ENCODE peak calls at places on chromosome 3, in five cellular contexts. One of them, this sample, is unnamed.
A peak's percentile ranks its signal among the peaks of the same experiment; 100 is the strongest.

GRCh38 chr3:56795097-56795806 is 6.5 kb downstream of the ARHGEF3 start:
- DNase-seq in upper lobe of left lung: no peak
- DNase-seq in adrenal gland: peak; percentile 59
- DNase-seq in endothelial cell of umbilical vein: peak; percentile 71
- DNase-seq in A673: no peak
- DNase-seq in this sample: no peak

GRCh38 chr3:13535526-13535875 is 13.4 kb upstream of the FBLN2 start:
- DNase-seq in upper lobe of left lung: no peak
- DNase-seq in endothelial cell of umbilical vein: no peak
- DNase-seq in adrenal gland: no peak
- DNase-seq in A673: no peak
- DNase-seq in this sample: no peak

GRCh38 chr3:181265750-181266333 is 276.3 kb upstream of the DNAJC19 start:
- DNase-seq in upper lobe of left lung: no peak
- DNase-seq in endothelial cell of umbilical vein: peak; percentile 6
- DNase-seq in A673: no peak
- DNase-seq in adrenal gland: no peak
- DNase-seq in this sample: no peak

GRCh38 chr3:126113733-126114132 is 29.8 kb upstream of the SLC41A3 start:
- DNase-seq in upper lobe of left lung: no peak
- DNase-seq in adrenal gland: peak; percentile 9
- DNase-seq in endothelial cell of umbilical vein: no peak
- DNase-seq in A673: no peak
- DNase-seq in this sample: no peak

GRCh38 chr3:134665243-134665642 is 14.4 kb upstream of the KY start:
- DNase-seq in A673: no peak
- DNase-seq in endothelial cell of umbilical vein: no peak
- DNase-seq in adrenal gland: no peak
- DNase-seq in upper lobe of left lung: peak; percentile 42
- DNase-seq in this sample: no peak

GRCh38 chr3:102896851-102897621 is 462.2 kb downstream of the ZPLD1 start:
- DNase-seq in endothelial cell of umbilical vein: no peak
- DNase-seq in upper lobe of left lung: no peak
- DNase-seq in adrenal gland: no peak
- DNase-seq in A673: no peak
- DNase-seq in this sample: no peak

GRCh38 chr3:18843188-18843587 is 305.1 kb upstream of the KCNH8 start:
- DNase-seq in A673: no peak
- DNase-seq in adrenal gland: no peak
- DNase-seq in endothelial cell of umbilical vein: no peak
- DNase-seq in upper lobe of left lung: no peak
- DNase-seq in this sample: no peak

GRCh38 chr3:122013448-122013925 is 8.6 kb downstream of the ILDR1 start:
- DNase-seq in A673: no peak
- DNase-seq in adrenal gland: no peak
- DNase-seq in endothelial cell of umbilical vein: no peak
- DNase-seq in upper lobe of left lung: no peak
- DNase-seq in this sample: no peak

GRCh38 chr3:27431116-27431515 is 53.1 kb downstream of the SLC4A7 start:
- DNase-seq in endothelial cell of umbilical vein: peak; percentile 96
- DNase-seq in adrenal gland: peak; percentile 30
- DNase-seq in A673: peak; percentile 35
- DNase-seq in upper lobe of left lung: no peak
- DNase-seq in this sample: no peak

GRCh38 chr3:141360888-141361598 is 7.3 kb upstream of the ZBTB38 start:
- DNase-seq in adrenal gland: peak; percentile 31
- DNase-seq in upper lobe of left lung: no peak
- DNase-seq in endothelial cell of umbilical vein: peak; percentile 92
- DNase-seq in A673: peak; percentile 76
- DNase-seq in this sample: no peak

GRCh38 chr3:6921876-6922275 is 61.0 kb downstream of the GRM7 start:
- DNase-seq in adrenal gland: no peak
- DNase-seq in upper lobe of left lung: no peak
- DNase-seq in A673: no peak
- DNase-seq in endothelial cell of umbilical vein: no peak
- DNase-seq in this sample: no peak

GRCh38 chr3:194098036-194098871 is 37.7 kb upstream of the HES1 start:
- DNase-seq in endothelial cell of umbilical vein: no peak
- DNase-seq in A673: no peak
- DNase-seq in adrenal gland: no peak
- DNase-seq in upper lobe of left lung: no peak
- DNase-seq in this sample: no peak

GRCh38 chr3:159429702-159430101 is 558.9 kb upstream of the IL12A start:
- DNase-seq in upper lobe of left lung: no peak
- DNase-seq in A673: no peak
- DNase-seq in adrenal gland: no peak
- DNase-seq in endothelial cell of umbilical vein: no peak
- DNase-seq in this sample: no peak

GRCh38 chr3:194112120-194113106 is 23.5 kb upstream of the HES1 start:
- DNase-seq in endothelial cell of umbilical vein: no peak
- DNase-seq in adrenal gland: no peak
- DNase-seq in A673: no peak
- DNase-seq in upper lobe of left lung: no peak
- DNase-seq in this sample: no peak

GRCh38 chr3:49414753-49415152 is 2.5 kb downstream of the TCTA start:
- DNase-seq in adrenal gland: no peak
- DNase-seq in endothelial cell of umbilical vein: no peak
- DNase-seq in upper lobe of left lung: no peak
- DNase-seq in A673: no peak
- DNase-seq in this sample: no peak

DNA sequence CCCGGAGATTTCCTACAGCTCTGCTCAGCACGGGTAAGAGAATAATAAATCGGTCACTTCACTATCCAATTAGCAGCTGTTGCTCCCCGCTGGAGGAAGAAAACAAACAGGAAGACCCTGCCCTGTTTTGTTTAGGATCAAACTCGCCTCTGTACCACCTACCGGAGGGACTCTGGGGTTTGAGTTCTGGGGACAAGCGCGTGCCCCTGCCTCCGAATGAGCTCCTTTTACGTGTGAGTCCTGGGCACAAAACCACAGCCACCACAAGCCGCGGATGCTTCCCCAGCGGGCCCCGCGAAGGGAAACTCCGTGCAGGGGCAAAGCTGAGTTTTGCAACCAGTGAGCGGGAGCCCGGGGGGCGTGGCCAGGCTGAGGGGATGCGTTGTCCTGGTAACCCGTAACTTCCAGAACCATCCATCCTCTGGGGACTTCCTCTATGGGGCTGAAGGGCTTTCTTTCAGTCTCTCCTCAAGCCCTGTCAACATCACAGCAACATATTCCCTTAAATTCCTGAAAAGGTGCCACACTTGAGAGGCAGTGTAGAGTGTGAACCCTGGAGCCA is 315.8 kb upstream of the PROK2 start:
- DNase-seq in adrenal gland: peak; percentile 73
- DNase-seq in A673: peak; percentile 59
- DNase-seq in upper lobe of left lung: peak; percentile 94
- DNase-seq in endothelial cell of umbilical vein: no peak
- DNase-seq in this sample: peak; percentile 72
- H3K4me3 ChIP-seq in adrenal gland: no peak overlapping the region
- H3K4me3 ChIP-seq in A673: peak overlapping the region; percentile 32
- H3K4me3 ChIP-seq in upper lobe of left lung: peak overlapping the region; percentile 29
- H3K4me3 ChIP-seq in endothelial cell of umbilical vein: no peak overlapping the region
- H3K4me3 ChIP-seq in this sample: peak overlapping the region; percentile 64

DNA sequence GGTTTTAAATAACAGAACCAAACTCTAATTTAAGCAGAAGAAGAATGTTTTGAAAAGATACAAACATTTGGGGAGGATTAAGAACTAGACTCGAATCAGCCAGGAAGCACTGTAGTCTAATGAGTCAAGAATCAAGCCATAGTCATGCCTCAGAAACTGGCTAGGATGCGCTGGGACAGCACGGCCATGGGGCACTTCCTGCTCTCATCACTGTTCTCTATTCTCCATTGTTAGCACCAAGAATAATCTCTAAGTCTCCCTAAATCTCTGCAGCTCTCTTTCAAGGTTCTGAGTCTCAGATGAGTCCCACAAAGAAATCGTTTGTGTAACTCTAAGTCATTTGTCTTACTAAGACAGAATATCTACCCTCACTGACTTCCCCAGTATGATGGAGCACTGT is 399.0 kb upstream of the KCNMB2 start:
- DNase-seq in adrenal gland: no peak
- DNase-seq in A673: no peak
- DNase-seq in endothelial cell of umbilical vein: no peak
- DNase-seq in upper lobe of left lung: no peak
- DNase-seq in this sample: no peak
- H3K36me3 ChIP-seq in adrenal gland: no peaks in the 10 kb centered on the region
- H3K36me3 ChIP-seq in A673: no peaks in the 10 kb centered on the region
- H3K36me3 ChIP-seq in endothelial cell of umbilical vein: no peaks in the 10 kb centered on the region
- H3K36me3 ChIP-seq in upper lobe of left lung: no peaks in the 10 kb centered on the region
- H3K36me3 ChIP-seq in this sample: no peaks in the 10 kb centered on the region

GRCh38 chr3:2847062-2847841 is 262.9 kb downstream of the IL5RA start:
- DNase-seq in A673: no peak
- DNase-seq in upper lobe of left lung: no peak
- DNase-seq in endothelial cell of umbilical vein: no peak
- DNase-seq in adrenal gland: no peak
- DNase-seq in this sample: no peak
- H3K4me1 ChIP-seq in A673: no peaks in the 10 kb centered on the region
- H3K4me1 ChIP-seq in upper lobe of left lung: no peaks in the 10 kb centered on the region
- H3K4me1 ChIP-seq in endothelial cell of umbilical vein: no peaks in the 10 kb centered on the region
- H3K4me1 ChIP-seq in adrenal gland: no peaks in the 10 kb centered on the region
- H3K4me1 ChIP-seq in this sample: no peaks in the 10 kb centered on the region

GRCh38 chr3:158103956-158104338 is 2.3 kb downstream of the SHOX2 start:
- DNase-seq in upper lobe of left lung: peak; percentile 43
- DNase-seq in A673: no peak
- DNase-seq in adrenal gland: no peak
- DNase-seq in endothelial cell of umbilical vein: no peak
- DNase-seq in this sample: no peak

GRCh38 chr3:158102219-158102612 is 4.0 kb downstream of the SHOX2 start:
- DNase-seq in upper lobe of left lung: no peak
- DNase-seq in adrenal gland: no peak
- DNase-seq in A673: no peak
- DNase-seq in endothelial cell of umbilical vein: no peak
- DNase-seq in this sample: no peak

GRCh38 chr3:158102660-158103085 is 3.5 kb downstream of the SHOX2 start:
- DNase-seq in A673: no peak
- DNase-seq in endothelial cell of umbilical vein: no peak
- DNase-seq in upper lobe of left lung: peak; percentile 43
- DNase-seq in adrenal gland: no peak
- DNase-seq in this sample: no peak

GRCh38 chr3:158104346-158105020 is 1.7 kb downstream of the SHOX2 start:
- DNase-seq in A673: no peak
- DNase-seq in endothelial cell of umbilical vein: no peak
- DNase-seq in upper lobe of left lung: no peak
- DNase-seq in adrenal gland: no peak
- DNase-seq in this sample: no peak

DNA sequence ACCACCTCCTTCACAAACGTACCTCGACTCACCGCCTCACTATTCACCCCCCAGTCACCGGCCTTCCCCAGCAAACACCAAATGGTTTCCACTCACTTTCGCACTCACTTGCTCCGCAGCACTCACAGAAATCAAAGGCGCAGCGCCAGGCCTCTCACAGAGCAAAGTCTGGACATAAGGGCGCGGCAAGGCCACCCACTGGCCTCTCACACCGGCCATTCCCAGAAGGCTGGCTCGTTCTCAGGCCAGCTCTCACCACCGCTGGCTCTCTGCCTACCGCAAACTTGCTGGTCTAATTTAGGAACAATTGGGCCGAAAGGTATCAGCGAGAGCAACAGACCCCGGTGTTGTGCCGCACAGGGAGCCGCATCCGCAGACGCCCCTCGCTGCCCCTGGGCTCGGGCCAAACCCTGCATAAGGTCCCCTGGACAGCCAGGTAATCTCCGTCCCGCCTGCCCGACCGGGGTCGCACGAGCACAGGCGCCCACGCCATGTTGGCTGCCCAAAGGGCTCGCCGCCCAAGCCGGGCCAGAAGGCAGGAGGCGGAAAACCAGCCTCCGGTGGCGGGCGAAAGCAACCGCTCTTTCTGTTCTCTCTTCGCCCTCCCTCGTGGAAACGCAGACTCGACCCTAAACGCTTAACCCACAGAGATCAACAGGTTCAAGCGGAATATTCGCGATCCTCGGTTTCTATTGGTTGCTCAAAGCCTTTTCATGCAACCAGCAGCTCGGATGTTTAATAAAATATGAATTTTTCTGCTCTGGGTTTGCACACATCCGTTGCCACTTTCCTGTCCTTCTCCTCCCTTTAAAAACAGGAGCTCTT is 2.9 kb downstream of the SHOX2 start:
- DNase-seq in A673: no peak
- DNase-seq in upper lobe of left lung: peak; percentile 71
- DNase-seq in endothelial cell of umbilical vein: no peak
- DNase-seq in adrenal gland: no peak
- DNase-seq in this sample: no peak
- H3K4me3 ChIP-seq in A673: no peak overlapping the region
- H3K4me3 ChIP-seq in upper lobe of left lung: peak overlapping the region; percentile 22
- H3K4me3 ChIP-seq in endothelial cell of umbilical vein: no peak overlapping the region
- H3K4me3 ChIP-seq in adrenal gland: no peak overlapping the region
- H3K4me3 ChIP-seq in this sample: peak overlapping the region; percentile 55

This sample was measured in CD4-positive, CD25-positive, alpha-beta regulatory T cell.